ENCODE peak calls at places on chromosomes 11 and 22, in eight cellular contexts. X, I, T, A, R, B, P and E are unnamed samples.

GRCh38 chr11:11141019-11141418 is 212.0 kb downstream of the CSNK2A3 start:
- DNase-seq in X (no peak), A (no peak), B (no peak), T (no peak), R (no peak), I (no peak), P (no peak), E (no peak)

GRCh38 chr22:20571531-20572007 is 64.2 kb downstream of the MED15 start:
- DNase-seq in B (no peak), X (no peak), T (no peak), R (no peak), A (peak), I (peak), P (peak), E (peak)

GRCh38 chr22:30116362-30117117 is 36.3 kb downstream of the HORMAD2 start:
- DNase-seq in A (no peak), X (no peak), I (peak), B (peak), R (no peak), T (no peak), P (no peak), E (peak)

GRCh38 chr11:6925636-6926207 is 504 bp upstream of the ZNF215 start:
- DNase-seq in X (no peak), T (no peak), I (peak), P (no peak), B (peak), R (no peak), A (no peak), E (peak)

GRCh38 chr22:39174498-39175120 is 22.1 kb upstream of the CBX7 start:
- DNase-seq in R (peak), P (peak), T (peak), I (peak), A (peak), X (peak), B (peak), E (peak)

GRCh38 chr11:100965346-100965745 is 164.3 kb downstream of the PGR start:
- DNase-seq in B (no peak), P (no peak), R (no peak), I (no peak), T (no peak), A (no peak), X (no peak), E (no peak)

GRCh38 chr11:36132940-36133339 is 156.3 kb downstream of the COMMD9 start:
- DNase-seq in A (no peak), I (peak), T (no peak), X (no peak), P (no peak), R (no peak), B (no peak), E (peak)

GRCh38 chr11:77560605-77561004 is 29.1 kb upstream of the AQP11 start:
- DNase-seq in T (no peak), R (no peak), B (peak), P (no peak), I (peak), X (no peak), A (no peak), E (no peak)

GRCh38 chr22:46588279-46589140 is 31.7 kb upstream of the GRAMD4 start:
- DNase-seq in B (no peak), R (no peak), I (no peak), A (peak), P (no peak), X (peak), T (no peak), E (no peak)

GRCh38 chr11:26675233-26675928 is 46.5 kb downstream of the SLC5A12 start:
- DNase-seq in X (no peak), P (no peak), A (no peak), T (no peak), B (no peak), R (no peak), I (no peak), E (no peak)

GRCh38 chr11:10023202-10023601 is 270.8 kb downstream of the SBF2 start:
- DNase-seq in P (no peak), R (no peak), T (no peak), X (no peak), A (no peak), I (no peak), B (peak), E (no peak)

GRCh38 chr11:13054278-13054677 is 45.2 kb downstream of the RASSF10 start:
- DNase-seq in I (peak), P (no peak), T (no peak), A (no peak), X (no peak), R (no peak), B (no peak), E (peak)

GRCh38 chr22:38873469-38874411 is 1.7 kb upstream of the CBX6 start:
- DNase-seq in I (peak), A (no peak), P (no peak), R (no peak), X (no peak), T (no peak), B (no peak), E (no peak)

GRCh38 chr11:122486793-122487495 is 168.6 kb upstream of the UBASH3B start:
- DNase-seq in A (no peak), T (no peak), P (no peak), B (peak), I (peak), X (no peak), R (no peak), E (peak)

GRCh38 chr11:46671958-46672315 is 28.5 kb downstream of the ARHGAP1 start:
- DNase-seq in I (no peak), B (no peak), P (no peak), X (no peak), T (no peak), R (no peak), A (no peak), E (no peak)

GRCh38 chr11:46668480-46669085 is 31.8 kb downstream of the ARHGAP1 start:
- DNase-seq in X (no peak), R (no peak), T (no peak), P (no peak), I (no peak), A (no peak), B (no peak), E (no peak)

GRCh38 chr11:46672381-46672839 is 28.0 kb downstream of the ARHGAP1 start:
- DNase-seq in B (no peak), T (no peak), R (no peak), A (no peak), I (no peak), P (no peak), X (no peak), E (no peak)

GRCh38 chr11:46666982-46667590 is 33.3 kb downstream of the ARHGAP1 start:
- DNase-seq in I (no peak), T (no peak), B (no peak), P (no peak), X (no peak), R (no peak), A (peak), E (no peak)

GRCh38 chr11:46669606-46670243 is 30.7 kb downstream of the ARHGAP1 start:
- DNase-seq in P (no peak), B (no peak), I (peak), A (no peak), X (no peak), R (no peak), T (no peak), E (no peak)
- TF ChIP-seq CTCF in P (no peak), B (peak), I (peak), A (peak), X (no peak), R (peak), T (peak), E (peak)

GRCh38 chr11:44427432-44427831 is 117.5 kb upstream of the ALX4 start:
- DNase-seq in P (peak), T (no peak), R (no peak), I (peak), A (no peak), B (no peak), X (no peak), E (no peak)
- TF ChIP-seq CTCF in P (peak), T (peak), R (peak), I (peak), A (no peak), B (peak), X (peak), E (no peak)

GRCh38 chr11:95767498-95767897 is 22.1 kb downstream of the FAM76B start:
- DNase-seq in R (no peak), A (no peak), B (peak), T (no peak), P (no peak), X (no peak), I (peak), E (peak)

GRCh38 chr11:95768521-95768920 is 21.1 kb downstream of the FAM76B start:
- DNase-seq in T (no peak), I (no peak), B (no peak), P (no peak), R (no peak), X (no peak), A (no peak), E (no peak)

GRCh38 chr11:95762513-95762912 is 27.1 kb downstream of the FAM76B start:
- DNase-seq in B (peak), A (no peak), R (no peak), X (no peak), P (no peak), I (no peak), T (no peak), E (peak)

DNA sequence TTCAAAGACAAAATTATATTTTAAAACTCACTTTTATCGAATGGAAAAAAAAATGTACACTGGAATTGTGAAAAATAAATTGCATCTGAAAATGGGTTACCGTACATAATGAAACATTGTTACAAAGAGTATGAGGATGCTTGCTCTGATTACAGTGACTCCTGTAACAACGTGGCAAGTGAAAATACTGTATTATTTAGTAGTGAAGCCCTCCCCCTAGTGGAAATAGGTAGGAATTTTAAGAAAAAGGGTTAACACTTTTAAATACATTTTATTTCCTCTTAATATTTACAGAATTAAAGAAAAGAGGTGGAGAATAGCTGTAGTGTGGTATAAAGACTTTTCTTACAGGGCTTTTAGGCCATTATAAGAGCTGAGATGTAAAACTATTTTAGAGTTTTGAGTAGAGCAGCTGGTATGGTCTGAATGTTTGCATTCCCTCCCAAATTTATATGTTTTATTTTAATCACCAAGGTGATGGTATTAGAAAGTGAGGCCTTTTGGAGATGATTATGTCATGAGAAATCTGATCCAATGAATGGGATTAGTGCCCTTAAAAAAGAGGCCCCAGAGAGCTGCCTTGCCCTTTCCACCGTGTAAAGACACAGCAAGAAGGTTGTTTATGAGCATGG is 25.2 kb downstream of the FAM76B start:
- DNase-seq in A (no peak), X (no peak), R (no peak), P (no peak), B (peak), I (peak), T (no peak), E (peak)
- TF ChIP-seq CTCF in A (peak), X (peak), R (peak), P (peak), B (peak), I (peak), T (peak), E (peak)

GRCh38 chr22:36334081-36334831 is 53.5 kb downstream of the MYH9 start:
- DNase-seq in I (no peak), B (no peak), P (no peak), T (no peak), A (peak), X (peak), R (no peak), E (no peak)
- TF ChIP-seq CTCF in I (peak), B (peak), P (no peak), T (no peak), A (peak), X (no peak), R (peak), E (peak)

DNA sequence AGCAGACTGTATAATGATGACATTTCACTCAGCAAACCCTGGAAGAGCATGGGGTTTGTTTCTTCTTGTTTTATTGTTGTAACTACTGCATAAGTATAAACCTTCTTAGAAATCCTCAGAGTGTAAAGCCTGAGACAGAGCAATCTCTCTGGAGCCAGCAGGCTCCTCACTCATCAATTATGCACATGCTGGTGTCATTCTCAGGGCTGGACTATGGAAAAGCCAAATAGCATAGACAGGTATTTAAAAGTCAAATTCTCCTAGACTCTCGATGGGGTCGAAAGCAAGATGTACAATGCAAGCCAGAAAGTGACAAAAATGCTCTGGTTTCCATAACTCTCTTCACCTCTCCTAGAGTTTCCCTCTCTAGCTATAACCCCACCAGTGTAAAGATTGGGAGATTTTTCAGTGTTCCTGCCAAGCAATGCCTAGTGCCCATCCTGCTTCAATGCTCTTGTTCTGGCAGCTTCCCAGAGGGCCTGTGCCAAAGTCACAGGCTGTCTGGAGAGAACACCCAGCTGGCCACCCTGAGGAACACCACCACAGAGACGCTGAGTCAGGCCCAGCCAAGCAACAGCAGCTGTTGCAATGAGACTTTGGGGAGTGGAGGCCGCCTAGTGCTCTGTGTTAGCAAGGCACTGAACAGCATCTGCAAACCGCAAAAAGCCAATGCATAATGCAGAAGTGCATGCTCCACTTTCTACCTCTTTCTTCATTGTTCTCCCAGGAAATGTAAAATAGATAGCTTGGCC is 167.9 kb downstream of the NXPE2 start:
- DNase-seq in R (no peak), B (peak), P (no peak), A (peak), T (no peak), I (no peak), X (no peak), E (no peak)
- TF ChIP-seq CTCF in R (no peak), B (no peak), P (no peak), A (no peak), T (no peak), I (no peak), X (no peak), E (no peak)

GRCh38 chr11:27698872-27699241 is 1.4 kb downstream of the BDNF start:
- DNase-seq in A (peak), B (peak), P (peak), T (peak), X (peak), R (no peak), I (peak), E (peak)

GRCh38 chr11:27699926-27700350 is 317 bp downstream of the BDNF start:
- DNase-seq in B (no peak), A (no peak), T (peak), I (no peak), P (peak), X (peak), R (no peak), E (peak)

GRCh38 chr11:27701262-27702105 is 1.2 kb upstream of the BDNF start:
- DNase-seq in X (no peak), R (no peak), A (peak), I (peak), T (no peak), B (peak), P (peak), E (peak)

GRCh38 chr11:27699242-27699925 is 871 bp downstream of the BDNF start:
- DNase-seq in R (no peak), P (peak), X (no peak), I (peak), T (no peak), B (peak), A (no peak), E (no peak)

GRCh38 chr11:27700351-27701261 is at the start of gene BDNF:
- DNase-seq in T (peak), I (peak), R (no peak), P (peak), X (no peak), A (no peak), B (peak), E (peak)
- TF ChIP-seq CTCF in T (no peak), I (no peak), R (no peak), P (no peak), X (no peak), A (no peak), B (no peak), E (no peak)

DNA sequence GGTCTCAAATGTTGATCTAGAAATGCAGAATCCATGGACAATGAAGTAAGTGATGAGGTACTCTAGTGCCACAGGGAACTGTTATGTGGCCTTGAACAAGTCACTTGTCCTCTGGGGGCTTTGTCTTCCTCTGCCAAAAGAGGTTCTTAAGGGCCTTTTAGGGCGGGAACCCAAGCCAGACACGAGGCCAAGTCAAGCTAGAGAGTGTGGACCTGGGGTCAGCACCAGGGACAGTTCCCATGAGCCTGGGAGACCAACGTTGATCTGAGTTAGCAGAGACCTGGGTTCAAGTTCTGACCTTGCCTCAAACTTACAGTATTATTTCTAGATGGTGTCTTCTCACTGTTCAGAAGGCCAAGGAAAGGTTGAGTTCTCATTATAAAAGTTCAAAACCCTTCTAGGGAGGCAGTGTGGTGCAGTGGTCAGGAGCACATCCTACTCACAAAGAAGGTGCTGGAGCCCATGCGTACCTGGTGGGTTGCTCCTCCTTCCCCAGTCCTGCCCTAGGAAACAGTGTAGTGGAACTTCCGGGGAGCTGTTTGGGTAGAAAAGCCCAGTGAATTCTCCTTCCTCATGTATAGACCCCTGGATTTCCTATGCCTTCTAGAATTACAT is 121.5 kb downstream of the CHST1 start:
- DNase-seq in A (no peak), R (no peak), T (no peak), X (no peak), P (peak), I (peak), B (no peak), E (peak)
- TF ChIP-seq CTCF in A (no peak), R (no peak), T (no peak), X (no peak), P (no peak), I (no peak), B (no peak), E (no peak)